ENCODE peak calls at places on chromosomes 1 and 21, in nine cellular contexts. S, I, H, U, Q, C, F, Z and R are unnamed samples.

GRCh38 chr1:33137800-33138199 is 44.0 kb downstream of the TRIM62 start:
- DNase-seq in S (no peak), I (no peak), H (no peak), U (no peak), Q (no peak), C (peak), F (peak), Z (peak), R (no peak)

GRCh38 chr21:38914531-38915385 is 109.0 kb downstream of the ETS2 start:
- DNase-seq in S (no peak), I (no peak), H (no peak), U (no peak), Q (no peak), C (peak), F (no peak), Z (no peak), R (peak)

GRCh38 chr1:69791311-69791710 is 223.6 kb downstream of the LRRC7 start:
- DNase-seq in S (no peak), I (no peak), H (no peak), U (no peak), Q (no peak), C (no peak), F (no peak), Z (no peak), R (no peak)

GRCh38 chr1:160800142-160800541 is 4.2 kb downstream of the LY9 start:
- DNase-seq in S (no peak), I (no peak), H (no peak), U (no peak), Q (no peak), C (no peak), F (no peak), Z (no peak), R (no peak)

GRCh38 chr1:226702318-226702956 is 36.6 kb downstream of the ITPKB start:
- DNase-seq in S (no peak), I (no peak), H (no peak), U (no peak), Q (no peak), C (no peak), F (no peak), Z (no peak), R (no peak)

GRCh38 chr1:204127597-204128242 is 24.1 kb downstream of the ETNK2 start:
- DNase-seq in S (peak), I (peak), H (peak), U (peak), Q (no peak), C (peak), F (peak), Z (no peak), R (peak)

GRCh38 chr1:11395616-11396015 is 83.3 kb upstream of the DISP3 start:
- DNase-seq in S (no peak), I (no peak), H (no peak), U (no peak), Q (no peak), C (no peak), F (no peak), Z (no peak), R (no peak)

GRCh38 chr1:15799928-15800835 is 7.3 kb downstream of the UQCRHL start:
- DNase-seq in S (no peak), I (peak), H (peak), U (peak), Q (no peak), C (peak), F (peak), Z (no peak), R (peak)

GRCh38 chr1:247110627-247111258 is 6.6 kb upstream of the ZNF669 start:
- DNase-seq in S (no peak), I (no peak), H (no peak), U (no peak), Q (no peak), C (no peak), F (peak), Z (no peak), R (peak)

GRCh38 chr1:89305493-89305892 is 32.8 kb upstream of the GBP5 start:
- DNase-seq in S (no peak), I (no peak), H (no peak), U (no peak), Q (no peak), C (no peak), F (no peak), Z (no peak), R (no peak)
- H3K27ac ChIP-seq in S (no peak), I (no peak), H (no peak), U (no peak), Q (no peak), C (no peak), F (no peak), Z (no peak), R (no peak)

GRCh38 chr21:41363370-41364270 is 1.8 kb downstream of the MX2 start:
- DNase-seq in S (no peak), I (no peak), H (no peak), U (no peak), Q (no peak), C (no peak), F (no peak), Z (no peak), R (no peak)
- H3K27ac ChIP-seq in S (no peak), I (no peak), H (no peak), U (no peak), Q (peak), C (no peak), F (no peak), Z (peak), R (peak)

DNA sequence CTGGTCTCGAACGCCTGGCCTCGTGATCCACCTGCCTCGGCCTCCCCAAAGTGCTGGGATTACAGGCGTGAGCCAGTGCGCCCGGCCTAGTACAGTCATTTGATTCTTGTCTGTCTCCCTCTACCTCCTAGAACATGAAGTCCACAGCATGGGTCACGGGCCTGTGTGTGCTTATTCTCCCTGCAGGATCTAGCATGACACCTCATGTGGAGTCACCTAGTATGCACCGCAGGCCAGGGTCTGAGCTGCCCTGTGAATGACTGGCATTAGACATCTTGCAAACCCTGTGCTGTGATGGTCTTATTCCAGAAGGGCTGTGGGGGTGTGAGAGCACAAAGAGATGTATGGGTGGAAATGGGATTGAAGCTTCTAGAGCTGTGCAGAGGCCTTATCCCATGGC is 133.2 kb downstream of the GALNT2 start:
- DNase-seq in S (no peak), I (no peak), H (no peak), U (no peak), Q (no peak), C (no peak), F (no peak), Z (no peak), R (no peak)
- H3K27ac ChIP-seq in S (no peak), I (no peak), H (no peak), U (no peak), Q (no peak), C (no peak), F (no peak), Z (no peak), R (no peak)

DNA sequence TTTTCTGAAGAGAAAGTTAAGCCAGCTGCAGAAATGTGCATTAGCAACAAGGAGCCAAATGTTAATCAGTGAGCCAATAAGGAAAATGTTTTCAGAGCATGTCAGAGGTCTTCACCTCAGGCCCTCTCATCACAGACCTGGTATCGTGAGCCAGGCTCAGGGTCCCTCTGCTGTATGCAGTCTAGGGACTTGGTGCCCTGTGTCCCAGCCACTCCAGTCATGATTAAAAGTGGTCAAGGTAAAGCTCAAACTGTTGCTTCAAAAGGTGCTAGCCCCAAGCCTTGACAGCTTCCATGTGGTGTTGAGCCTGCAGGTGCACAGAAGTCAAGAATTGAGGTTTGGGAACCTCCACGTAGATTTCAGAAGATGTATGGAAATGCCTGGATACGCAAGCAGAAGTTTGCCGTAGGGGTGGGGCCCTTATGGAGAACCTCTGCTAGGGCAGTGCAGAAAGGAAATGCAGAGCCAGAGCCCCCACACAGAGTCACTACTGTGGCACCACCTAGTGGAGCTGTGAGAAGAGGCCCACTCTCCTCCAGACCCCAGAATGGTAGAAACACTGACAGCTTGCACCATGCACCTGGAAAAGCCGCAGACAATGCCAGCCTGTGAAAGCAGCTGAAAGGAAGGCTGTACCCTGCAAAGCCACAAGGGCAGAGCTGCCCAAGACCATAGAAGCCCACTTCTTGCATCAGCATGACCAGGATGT is 1128.7 kb downstream of the AMY1C start:
- DNase-seq in S (no peak), I (no peak), H (no peak), U (no peak), Q (no peak), C (no peak), F (peak), Z (no peak), R (no peak)
- H3K27ac ChIP-seq in S (no peak), I (no peak), H (no peak), U (no peak), Q (no peak), C (no peak), F (no peak), Z (no peak), R (no peak)

GRCh38 chr21:39955326-39955725 is 88.1 kb downstream of the PCP4 start:
- DNase-seq in S (no peak), I (no peak), H (no peak), U (no peak), Q (no peak), C (no peak), F (no peak), Z (no peak), R (no peak)
- H3K27ac ChIP-seq in S (no peak), I (no peak), H (no peak), U (no peak), Q (no peak), C (no peak), F (no peak), Z (no peak), R (no peak)

GRCh38 chr1:201468844-201469644 is at the start of gene PHLDA3:
- DNase-seq in S (peak), I (peak), H (peak), U (no peak), Q (no peak), C (peak), F (peak), Z (no peak), R (peak)

GRCh38 chr1:201471772-201472171 is 2.8 kb upstream of the PHLDA3 start:
- DNase-seq in S (no peak), I (no peak), H (no peak), U (no peak), Q (no peak), C (no peak), F (no peak), Z (no peak), R (no peak)

GRCh38 chr1:201468501-201468843 is 516 bp downstream of the PHLDA3 start:
- DNase-seq in S (no peak), I (no peak), H (no peak), U (no peak), Q (no peak), C (peak), F (peak), Z (no peak), R (no peak)

GRCh38 chr1:201470581-201470980 is 1.6 kb upstream of the PHLDA3 start:
- DNase-seq in S (no peak), I (no peak), H (no peak), U (no peak), Q (no peak), C (no peak), F (no peak), Z (no peak), R (no peak)

GRCh38 chr1:201469645-201470074 is 672 bp upstream of the PHLDA3 start:
- DNase-seq in S (no peak), I (no peak), H (no peak), U (no peak), Q (no peak), C (no peak), F (peak), Z (no peak), R (no peak)
- H3K27ac ChIP-seq in S (peak), I (peak), H (no peak), U (no peak), Q (no peak), C (no peak), F (no peak), Z (no peak), R (peak)

GRCh38 chr21:37764696-37765095 is 151.6 kb downstream of the KCNJ6 start:
- DNase-seq in S (no peak), I (no peak), H (no peak), U (no peak), Q (no peak), C (no peak), F (no peak), Z (no peak), R (no peak)

GRCh38 chr21:37763298-37763697 is 153.0 kb downstream of the KCNJ6 start:
- DNase-seq in S (no peak), I (no peak), H (no peak), U (no peak), Q (no peak), C (no peak), F (no peak), Z (no peak), R (no peak)

GRCh38 chr21:37767984-37768383 is 148.3 kb downstream of the KCNJ6 start:
- DNase-seq in S (no peak), I (no peak), H (no peak), U (no peak), Q (no peak), C (no peak), F (no peak), Z (no peak), R (no peak)

GRCh38 chr21:37766104-37766503 is 150.2 kb downstream of the KCNJ6 start:
- DNase-seq in S (no peak), I (no peak), H (no peak), U (no peak), Q (no peak), C (no peak), F (no peak), Z (no peak), R (no peak)

DNA sequence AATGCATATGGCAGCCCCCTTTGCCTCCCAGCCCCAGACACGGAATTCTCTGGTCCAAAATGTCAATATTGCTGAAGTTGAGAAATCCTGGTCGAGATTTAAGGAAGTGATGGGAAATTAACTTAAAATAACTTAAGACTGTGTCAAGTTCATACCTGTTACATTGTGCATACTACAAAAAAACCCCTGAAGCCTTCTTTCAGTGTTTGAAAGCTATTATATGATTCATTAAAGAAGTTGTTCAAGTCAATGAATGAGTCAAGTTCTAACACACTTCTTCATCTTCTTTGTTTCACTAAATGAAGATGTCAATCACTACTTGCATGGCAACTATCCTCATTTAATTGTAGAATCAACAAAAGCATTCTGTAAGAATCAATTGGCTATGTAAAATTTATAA is 150.8 kb downstream of the KCNJ6 start:
- DNase-seq in S (no peak), I (no peak), H (no peak), U (no peak), Q (no peak), C (no peak), F (no peak), Z (no peak), R (no peak)
- H3K27ac ChIP-seq in S (no peak), I (no peak), H (no peak), U (no peak), Q (no peak), C (no peak), F (no peak), Z (no peak), R (no peak)

GRCh38 chr1:244361764-244362473 is 89.8 kb downstream of the ADSS2 start:
- DNase-seq in S (no peak), I (no peak), H (no peak), U (no peak), Q (no peak), C (no peak), F (peak), Z (no peak), R (no peak)
- H3K27ac ChIP-seq in S (no peak), I (no peak), H (no peak), U (no peak), Q (no peak), C (no peak), F (peak), Z (no peak), R (no peak)